ENCODE peak calls at places on chromosomes 12 and 14, in six cellular contexts. V, U, K, N, X and P are unnamed samples.

GRCh38 chr12:109736552-109737108 is 23.0 kb downstream of the FAM222A start:
- DNase-seq in V (peak; percentile 44), U (no peak), K (peak; percentile 47), N (peak; percentile 24), X (peak; percentile 96), P (no peak)

GRCh38 chr12:46585854-46586621 is 213.5 kb upstream of the SLC38A2 start:
- DNase-seq in V (peak; percentile 88), U (no peak), K (peak; percentile 44), N (no peak), X (peak; percentile 88), P (no peak)

GRCh38 chr14:77649326-77649725 is 32.9 kb upstream of the SPTLC2 start:
- DNase-seq in V (no peak), U (no peak), K (no peak), N (no peak), X (no peak), P (no peak)

GRCh38 chr14:21643407-21643806 is 8.7 kb upstream of the OR10G2 start:
- DNase-seq in V (no peak), U (no peak), K (no peak), N (no peak), X (peak; percentile 4), P (no peak)

GRCh38 chr12:58030566-58031279 is 89.4 kb downstream of the ATP23 start:
- DNase-seq in V (no peak), U (no peak), K (no peak), N (no peak), X (no peak), P (no peak)

GRCh38 chr14:72550513-72550912 is 343.4 kb downstream of the DPF3 start:
- DNase-seq in V (no peak), U (no peak), K (no peak), N (no peak), X (no peak), P (no peak)

GRCh38 chr14:91114079-91115065 is 499 bp downstream of the DGLUCY start:
- DNase-seq in V (peak; percentile 79), U (peak; percentile 39), K (peak; percentile 64), N (peak; percentile 19), X (peak; percentile 95), P (peak; percentile 83)

GRCh38 chr14:106010783-106011182 is 484.4 kb downstream of the TMEM121 start:
- DNase-seq in V (no peak), U (no peak), K (no peak), N (no peak), X (no peak), P (no peak)

GRCh38 chr12:121764808-121765207 is 28.7 kb downstream of the RHOF start:
- DNase-seq in V (no peak), U (no peak), K (no peak), N (no peak), X (no peak), P (no peak)

GRCh38 chr12:42588308-42588836 is 1.2 kb downstream of the PRICKLE1 start:
- DNase-seq in V (no peak), U (no peak), K (no peak), N (no peak), X (no peak), P (no peak)

GRCh38 chr12:42483534-42483857 is 106.0 kb downstream of the PRICKLE1 start:
- DNase-seq in V (no peak), U (no peak), K (no peak), N (no peak), X (no peak), P (peak; percentile 62)

GRCh38 chr12:132078190-132078589 is 65.9 kb downstream of the DDX51 start:
- DNase-seq in V (peak; percentile 81), U (no peak), K (no peak), N (no peak), X (no peak), P (no peak)

GRCh38 chr12:114767906-114768697 is 84.1 kb upstream of the TBX3 start:
- DNase-seq in V (peak; percentile 24), U (no peak), K (no peak), N (no peak), X (no peak), P (no peak)

GRCh38 chr12:87603727-87604126 is 425.5 kb downstream of the C12orf50 start:
- DNase-seq in V (no peak), U (no peak), K (no peak), N (no peak), X (no peak), P (no peak)

GRCh38 chr12:91404362-91404899 is 221.8 kb upstream of the DCN start:
- DNase-seq in V (no peak), U (no peak), K (no peak), N (no peak), X (no peak), P (no peak)

DNA sequence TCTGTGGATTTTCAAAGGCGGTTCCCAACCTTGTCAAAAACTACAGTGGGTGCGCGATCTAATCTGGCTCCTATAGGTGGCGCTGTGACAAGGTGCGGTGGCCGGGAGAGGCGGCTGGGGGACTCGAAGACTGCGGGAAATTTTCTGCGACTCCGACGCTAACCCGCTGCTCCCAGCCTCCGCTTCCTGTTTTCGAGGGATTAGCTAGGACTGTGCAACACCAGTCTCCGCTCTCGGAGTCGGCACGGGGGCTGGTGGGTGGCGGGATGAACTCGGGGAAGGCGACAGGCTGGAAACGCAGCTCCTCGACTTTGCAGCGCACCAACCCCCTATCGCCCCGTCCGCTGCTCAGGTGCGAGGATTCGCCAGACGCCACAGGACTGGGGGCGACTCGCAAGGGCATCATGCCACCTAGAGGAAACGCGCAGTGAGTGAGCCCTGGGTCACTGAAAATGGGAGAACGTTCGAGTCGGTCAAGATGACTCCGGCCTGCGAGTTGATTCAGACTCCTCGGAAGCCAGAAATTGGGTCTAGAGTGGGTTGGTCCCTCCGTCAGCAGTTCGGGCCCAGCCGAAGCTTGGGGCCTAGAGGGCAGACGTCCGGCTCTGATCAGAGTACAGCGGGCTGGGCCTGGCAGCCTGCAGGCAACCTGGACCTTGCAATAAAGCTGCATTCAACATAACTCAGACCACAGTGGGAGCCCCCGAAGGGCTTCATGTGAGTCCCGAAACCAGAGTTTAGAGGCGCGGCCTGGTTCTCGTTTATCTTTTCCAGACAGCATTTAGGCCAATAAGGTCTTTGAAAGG is 5.5 kb upstream of the PAX9 start:
- DNase-seq in V (no peak), U (no peak), K (no peak), N (no peak), X (peak; percentile 90), P (no peak)
- TF ChIP-seq CTCF in V (peak; percentile 67), U (peak; percentile 76), K (peak; percentile 30), N (peak; percentile 40), X (peak; percentile 82), P (peak; percentile 60)

GRCh38 chr12:68166317-68166830 is 6.8 kb upstream of the IFNG start:
- DNase-seq in V (no peak), U (no peak), K (no peak), N (no peak), X (no peak), P (no peak)

GRCh38 chr12:68158427-68158826 is 1.1 kb downstream of the IFNG start:
- DNase-seq in V (no peak), U (no peak), K (no peak), N (no peak), X (peak; percentile 38), P (no peak)

GRCh38 chr12:68159681-68160304 is at the start of gene IFNG:
- DNase-seq in V (no peak), U (no peak), K (no peak), N (no peak), X (no peak), P (peak; percentile 7)

GRCh38 chr12:68163546-68164210 is 4.1 kb upstream of the IFNG start:
- DNase-seq in V (no peak), U (no peak), K (no peak), N (no peak), X (no peak), P (peak; percentile 36)

DNA sequence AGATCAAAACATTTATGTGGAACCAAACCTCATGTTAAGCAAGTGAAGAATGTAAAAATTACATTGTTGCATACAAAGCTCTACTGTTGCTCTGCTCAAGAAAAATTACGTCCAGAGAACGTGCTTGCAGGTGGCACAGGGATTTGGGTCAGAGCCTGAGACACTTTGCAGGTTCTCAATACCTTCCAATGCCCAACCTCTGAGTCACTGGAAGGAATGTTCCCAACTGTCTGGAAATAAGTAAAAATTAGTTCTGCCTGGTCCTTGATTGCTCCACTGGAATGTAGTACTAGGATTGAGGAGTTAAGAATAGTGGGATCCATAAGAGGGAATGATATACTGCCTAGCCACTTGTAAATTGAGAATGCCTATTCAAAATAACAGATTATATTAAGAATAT is 2.8 kb upstream of the IFNG start:
- DNase-seq in V (no peak), U (no peak), K (no peak), N (no peak), X (no peak), P (no peak)
- TF ChIP-seq CTCF in V (no peak), U (no peak), K (no peak), N (no peak), X (no peak), P (no peak)

DNA sequence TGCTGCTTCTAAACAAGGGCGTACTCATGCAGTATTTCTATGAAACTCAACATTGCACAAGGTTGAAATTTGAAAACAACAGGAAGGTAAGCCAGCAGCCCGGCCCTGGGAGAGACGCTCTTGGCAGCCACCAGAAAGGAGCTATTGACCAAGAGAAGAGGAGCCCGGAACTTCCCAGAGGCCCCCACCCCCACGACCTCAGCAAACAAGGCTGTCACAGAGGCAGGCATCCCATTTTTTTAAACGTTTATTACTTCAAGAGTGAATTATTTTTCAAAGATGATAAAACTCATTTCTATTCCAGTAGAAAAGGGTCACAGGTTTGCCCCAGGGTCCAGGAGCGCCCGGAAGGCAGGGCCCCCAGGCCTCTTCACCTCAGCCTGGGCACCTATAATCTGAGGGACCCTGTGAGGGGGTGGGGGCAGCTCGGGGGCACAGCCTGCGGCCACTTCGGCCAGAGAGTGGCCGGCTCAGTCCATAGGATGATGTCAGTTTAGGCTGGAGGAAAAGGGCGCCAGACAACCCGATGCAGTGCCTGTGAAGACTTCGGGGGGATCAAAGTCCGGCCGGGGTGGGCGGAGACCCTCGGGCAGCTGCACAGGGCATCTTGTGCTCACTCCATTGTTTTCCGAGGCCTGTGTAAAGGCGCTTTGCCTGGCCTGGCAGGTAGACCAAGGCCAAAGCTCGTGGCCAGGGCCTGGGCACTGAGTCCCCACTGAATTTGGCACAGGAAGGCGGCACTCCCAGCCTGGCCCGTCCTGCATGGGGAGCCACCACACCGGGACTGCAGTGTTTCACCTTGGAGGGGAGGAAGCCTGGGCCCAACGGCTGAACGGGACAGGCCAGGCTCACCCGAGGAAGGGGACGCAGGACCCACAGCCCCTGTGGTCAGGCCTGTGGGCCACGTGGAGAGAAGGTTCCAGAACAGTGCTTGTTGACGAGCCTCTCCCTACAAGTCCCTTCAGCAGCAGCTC is 86.0 kb downstream of the SCARB1 start:
- DNase-seq in V (no peak), U (no peak), K (peak; percentile 88), N (peak; percentile 62), X (no peak), P (no peak)
- TF ChIP-seq CTCF in V (no peak), U (no peak), K (no peak), N (no peak), X (no peak), P (no peak)

DNA sequence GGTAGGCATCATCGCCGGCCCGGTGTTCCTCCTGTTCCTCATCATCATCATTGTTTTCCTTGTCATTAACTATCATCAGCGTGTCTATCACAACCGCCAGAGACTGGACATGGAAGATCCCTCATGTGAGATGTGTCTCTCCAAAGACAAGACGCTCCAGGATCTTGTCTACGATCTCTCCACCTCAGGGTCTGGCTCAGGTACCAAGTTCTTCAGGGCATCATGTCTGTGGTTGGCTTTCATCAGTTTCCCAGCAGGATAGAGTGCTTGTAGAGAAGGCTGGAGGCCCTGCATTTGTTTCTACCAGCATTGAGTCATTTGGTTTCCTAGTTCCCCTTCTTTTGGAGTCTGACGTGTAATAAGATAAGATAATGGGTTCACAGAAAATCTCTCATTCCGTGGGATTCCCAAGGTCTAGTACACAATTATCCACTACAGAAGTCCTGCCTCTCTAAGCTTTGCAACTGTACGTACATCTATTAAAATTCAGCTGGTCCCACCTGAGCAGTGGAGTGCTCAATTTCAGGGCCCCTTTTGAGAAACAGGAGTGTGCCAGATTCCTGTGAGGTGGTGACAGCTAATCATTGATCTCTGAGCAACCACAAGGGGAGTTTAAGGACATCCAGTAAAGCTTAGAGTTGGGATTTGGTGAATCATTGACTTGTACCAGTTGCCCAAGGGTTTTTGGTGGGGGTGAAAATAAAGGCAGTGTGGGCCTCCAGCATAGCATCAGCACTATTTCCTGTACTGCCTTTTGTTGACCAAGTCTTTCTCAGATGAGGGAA is 25.1 kb downstream of the ACVR1B start:
- DNase-seq in V (peak; percentile 15), U (no peak), K (no peak), N (no peak), X (no peak), P (no peak)
- TF ChIP-seq CTCF in V (no peak), U (no peak), K (no peak), N (no peak), X (no peak), P (no peak)